ENCODE peak calls at places on chromosomes 16 and 17, in eight cellular contexts. Q is MM.1S, X is SK-N-SH, J is mesendoderm, G is left ventricle myocardium inferior, V is left lung, F is neuronal stem cell, P is ascending aorta. L is an unnamed sample.

GRCh38 chr17:72458301-72458700 is 337.5 kb downstream of the SOX9 start:
- DNase-seq in P (no peak), F (no peak), V (no peak), Q (no peak), G (no peak), J (no peak), X (no peak), L (no peak)

GRCh38 chr16:29940656-29941055 is 14.6 kb upstream of the KCTD13 start:
- DNase-seq in X (no peak), Q (no peak), F (no peak), J (no peak), P (no peak), G (no peak), V (no peak), L (no peak)

GRCh38 chr16:24013733-24014645 is 178.2 kb downstream of the PRKCB start:
- DNase-seq in F (no peak), J (no peak), Q (peak; percentile 83), P (no peak), X (no peak), V (peak; percentile 44), G (no peak), L (peak; percentile 50)

GRCh38 chr16:75062135-75062943 is 54.2 kb downstream of the LDHD start:
- DNase-seq in P (no peak), X (no peak), Q (no peak), V (no peak), F (no peak), J (no peak), G (peak; percentile 73), L (no peak)

GRCh38 chr17:50627782-50628601 is 6.7 kb upstream of the ABCC3 start:
- DNase-seq in G (no peak), P (no peak), F (no peak), Q (peak; percentile 48), J (peak; percentile 70), X (peak; percentile 79), V (no peak), L (no peak)

GRCh38 chr17:49887086-49887743 is 39.3 kb upstream of the TAC4 start:
- DNase-seq in V (peak; percentile 78), P (no peak), J (peak; percentile 98), G (no peak), X (no peak), F (no peak), Q (no peak), L (no peak)

GRCh38 chr16:81004646-81005353 is 1.9 kb downstream of the CMC2 start:
- DNase-seq in X (peak; percentile 21), V (no peak), G (no peak), P (no peak), J (peak; percentile 58), Q (peak; percentile 58), F (peak; percentile 29), L (peak; percentile 76)

GRCh38 chr16:48623304-48624016 is 13.5 kb upstream of the N4BP1 start:
- DNase-seq in P (peak; percentile 46), X (peak; percentile 93), F (peak; percentile 76), G (peak; percentile 84), J (peak; percentile 87), V (peak; percentile 89), Q (peak; percentile 78), L (peak; percentile 84)

GRCh38 chr16:67426950-67427349 is 4.0 kb upstream of the HSD11B2 start:
- DNase-seq in P (no peak), Q (no peak), G (peak; percentile 32), J (no peak), X (no peak), V (no peak), F (no peak), L (no peak)

DNA sequence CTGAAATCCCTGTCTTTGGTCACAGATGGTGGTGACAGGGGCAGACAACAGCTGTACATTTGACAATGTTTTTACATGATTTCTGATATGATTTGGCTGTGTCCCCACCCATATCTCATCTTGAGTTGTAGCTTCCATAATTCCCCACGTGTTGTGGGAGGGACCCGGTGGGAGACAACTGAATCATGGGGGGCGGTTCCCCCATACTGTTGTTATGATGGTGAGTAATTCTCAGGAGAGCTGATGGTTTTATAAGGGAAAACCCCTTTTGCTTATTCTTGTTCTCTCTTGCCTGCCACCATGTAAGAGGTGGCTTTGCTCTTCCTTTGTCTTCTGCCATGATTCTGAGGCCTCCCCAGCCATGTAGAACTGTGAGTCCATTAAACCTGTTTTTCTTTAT is 353.9 kb downstream of the CPPED1 start:
- DNase-seq in J (no peak), G (no peak), X (no peak), Q (no peak), F (no peak), P (no peak), V (no peak), L (no peak)
- H3K4me1 ChIP-seq in J (no peaks in the 10 kb centered on the region), G (no peaks in the 10 kb centered on the region), X (no peaks in the 10 kb centered on the region), Q (no peaks in the 10 kb centered on the region), F (no peaks in the 10 kb centered on the region), P (no peaks in the 10 kb centered on the region), V (no peaks in the 10 kb centered on the region), L (no peaks in the 10 kb centered on the region)

GRCh38 chr16:56269824-56270684 is 78.8 kb downstream of the GNAO1 start:
- DNase-seq in J (peak; percentile 92), Q (no peak), P (no peak), V (no peak), G (no peak), X (no peak), F (no peak), L (no peak)

GRCh38 chr16:56267888-56268287 is 76.6 kb downstream of the GNAO1 start:
- DNase-seq in G (no peak), Q (no peak), P (no peak), J (no peak), F (no peak), X (no peak), V (no peak), L (no peak)

GRCh38 chr16:56268799-56269198 is 77.5 kb downstream of the GNAO1 start:
- DNase-seq in X (no peak), J (no peak), V (no peak), Q (no peak), G (no peak), F (no peak), P (no peak), L (no peak)

GRCh38 chr16:56270828-56271227 is 79.5 kb downstream of the GNAO1 start:
- DNase-seq in J (no peak), G (no peak), V (no peak), P (no peak), Q (no peak), X (no peak), F (no peak), L (no peak)

GRCh38 chr16:56269276-56269675 is 78.0 kb downstream of the GNAO1 start:
- DNase-seq in X (no peak), V (no peak), Q (no peak), P (no peak), J (no peak), G (no peak), F (no peak), L (no peak)
- H3K27ac ChIP-seq in X (no peak overlapping the region), V (no peak overlapping the region), Q (no peak overlapping the region), P (peak overlapping the region; percentile 76), J (no peak overlapping the region), G (peak overlapping the region; percentile 76), F (no peak overlapping the region), L (no peak overlapping the region)

DNA sequence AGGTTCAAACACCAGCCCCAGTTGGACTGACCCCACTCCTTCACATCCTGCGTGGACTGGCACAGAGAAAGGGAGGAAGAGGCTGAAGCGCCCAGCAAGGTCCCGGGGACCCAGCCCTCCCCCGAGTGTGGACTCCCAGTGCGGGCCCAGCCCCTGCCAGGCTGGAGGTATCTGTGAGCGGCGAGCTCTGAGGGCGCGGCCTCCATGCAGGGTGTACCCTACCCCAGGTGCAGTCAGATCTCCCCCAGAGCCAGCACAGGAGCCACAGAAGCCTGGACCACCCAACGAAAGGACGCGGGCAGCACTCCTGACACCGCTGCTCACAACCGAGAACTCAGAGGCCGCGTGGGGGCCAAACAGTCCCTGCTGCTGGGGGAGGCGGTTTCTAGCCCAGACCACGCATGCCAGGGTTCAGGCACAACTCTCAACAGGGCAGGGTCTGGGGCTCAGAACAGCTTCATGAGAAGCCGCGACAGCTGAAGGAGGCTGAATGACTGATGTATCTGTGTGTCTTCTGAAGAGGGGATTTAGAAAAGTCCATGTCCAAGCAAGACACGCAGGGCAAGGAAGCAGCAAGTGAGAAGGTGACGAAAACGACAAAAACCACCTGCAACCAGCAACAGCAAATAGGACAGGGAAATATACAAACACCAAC is 8.5 kb downstream of the SLC38A10 start:
- DNase-seq in Q (no peak), F (no peak), G (no peak), P (no peak), J (no peak), V (no peak), X (no peak), L (no peak)
- H3K4me3 ChIP-seq in Q (no peak overlapping the region), F (no peak overlapping the region), G (peak overlapping the region; percentile 62), P (no peak overlapping the region), J (no peak overlapping the region), V (peak overlapping the region; percentile 43), X (no peak overlapping the region), L (no peak overlapping the region)

DNA sequence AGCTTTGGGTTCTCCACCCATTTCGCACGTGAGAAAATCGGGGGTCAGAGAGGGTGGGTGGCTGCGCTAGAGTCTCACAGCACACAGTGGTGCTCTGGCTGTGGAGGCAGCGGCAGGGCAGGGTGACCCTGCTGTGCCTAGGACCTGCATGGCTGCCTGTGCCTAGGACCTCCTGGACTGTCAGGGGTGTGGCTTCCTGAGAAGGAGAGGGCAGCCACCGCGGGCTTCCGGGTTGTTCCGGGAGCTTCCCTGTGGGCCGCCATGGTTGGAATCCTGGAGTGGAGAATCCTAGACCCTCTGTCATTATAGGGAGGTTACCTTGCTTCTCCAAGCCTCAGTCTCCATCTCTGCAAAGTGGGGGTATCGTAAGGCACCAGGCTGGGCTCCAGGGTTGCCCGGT is 9.3 kb downstream of the ZFPM1 start:
- DNase-seq in V (no peak), G (no peak), P (no peak), J (no peak), F (no peak), X (no peak), Q (no peak), L (no peak)
- H3K4me1 ChIP-seq in V (peaks cover 9% of the 10 kb centered on the region), G (peaks cover 19% of the 10 kb centered on the region), P (no peaks in the 10 kb centered on the region), J (peaks cover 12% of the 10 kb centered on the region), F (peaks cover 13% of the 10 kb centered on the region), X (no peaks in the 10 kb centered on the region), Q (no peaks in the 10 kb centered on the region), L (peaks cover 92% of the 10 kb centered on the region)

DNA sequence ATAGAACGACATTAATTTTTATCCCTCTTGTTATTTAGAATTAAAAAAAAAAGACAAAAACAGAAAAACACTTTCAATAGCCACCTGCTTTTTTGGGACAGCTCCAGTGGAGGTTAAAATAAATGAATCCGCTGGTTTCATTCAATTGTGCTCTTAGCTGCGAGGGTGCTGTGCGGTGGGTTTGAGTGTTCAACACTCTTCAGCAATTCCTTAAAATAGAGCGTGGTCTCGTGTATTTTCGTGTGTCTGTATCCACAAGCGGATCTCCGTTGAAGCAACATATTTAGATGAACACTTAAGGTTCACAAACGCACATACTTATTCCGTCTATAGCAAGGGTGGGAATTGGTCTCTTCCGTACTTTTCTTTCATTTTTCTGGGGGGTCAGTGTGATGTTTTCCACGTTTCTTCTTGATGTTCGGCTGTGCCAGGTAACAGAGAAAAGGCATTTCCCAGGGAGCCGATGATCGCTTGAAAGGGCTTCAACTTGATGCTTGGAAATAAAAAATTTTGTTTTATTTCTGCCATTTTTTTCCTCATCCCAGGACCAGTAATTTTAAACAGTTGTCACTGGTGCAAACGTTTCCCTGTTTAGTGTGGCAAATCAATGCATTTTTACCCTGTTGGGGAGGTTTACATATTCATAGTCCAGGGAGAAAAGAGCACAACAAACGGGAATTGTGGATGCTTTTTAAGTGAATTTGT is 297.9 kb downstream of the IRF8 start:
- DNase-seq in P (no peak), Q (no peak), X (no peak), J (no peak), F (no peak), V (no peak), G (no peak), L (no peak)
- H3K27ac ChIP-seq in P (no peak overlapping the region), Q (no peak overlapping the region), X (no peak overlapping the region), J (no peak overlapping the region), F (no peak overlapping the region), V (peak overlapping the region; percentile 48), G (no peak overlapping the region), L (no peak overlapping the region)

GRCh38 chr17:38464723-38465419 is 36.6 kb downstream of the ARHGAP23 start:
- DNase-seq in G (peak; percentile 84), P (peak; percentile 67), V (peak; percentile 83), Q (no peak), J (no peak), F (no peak), X (peak; percentile 96), L (no peak)
- H3K4me3 ChIP-seq in G (peak overlapping the region; percentile 67), P (peak overlapping the region; percentile 66), V (peak overlapping the region; percentile 31), Q (no peak overlapping the region), J (no peak overlapping the region), F (no peak overlapping the region), X (peak overlapping the region; percentile 64), L (no peak overlapping the region)

L was measured in CD4-positive, CD25-positive, alpha-beta regulatory T cell.